ENCODE peak calls at places on chromosomes 13 and 19, in eight cellular contexts. G, Y, X, V, A, H, O and Q are unnamed samples.

GRCh38 chr13:56718791-56719190 is 421.9 kb upstream of the PRR20A start:
- DNase-seq in G (no peak), Y (no peak), X (no peak), V (no peak), A (no peak), H (no peak), O (no peak), Q (no peak)

GRCh38 chr13:85864963-85865530 is 65.8 kb upstream of the SLITRK6 start:
- DNase-seq in G (no peak), Y (no peak), X (no peak), V (no peak), A (no peak), H (no peak), O (peak), Q (no peak)

GRCh38 chr19:5078179-5078578 is 109.3 kb downstream of the KDM4B start:
- DNase-seq in G (no peak), Y (no peak), X (no peak), V (no peak), A (no peak), H (no peak), O (no peak), Q (no peak)

GRCh38 chr19:41919948-41920712 is 8.1 kb downstream of the ERFL start:
- DNase-seq in G (no peak), Y (no peak), X (no peak), V (no peak), A (no peak), H (no peak), O (no peak), Q (no peak)

GRCh38 chr13:46996316-46996715 is 99.5 kb upstream of the HTR2A start:
- DNase-seq in G (no peak), Y (no peak), X (no peak), V (no peak), A (no peak), H (no peak), O (no peak), Q (no peak)

GRCh38 chr19:35766571-35767104 is 8.7 kb downstream of the PROSER3 start:
- DNase-seq in G (no peak), Y (no peak), X (peak), V (no peak), A (no peak), H (no peak), O (no peak), Q (no peak)

GRCh38 chr19:19362075-19362474 is 41.4 kb downstream of the MAU2 start:
- DNase-seq in G (no peak), Y (no peak), X (no peak), V (no peak), A (no peak), H (no peak), O (no peak), Q (no peak)

GRCh38 chr13:23748109-23748508 is 141.1 kb downstream of the MIPEP start:
- DNase-seq in G (no peak), Y (no peak), X (no peak), V (no peak), A (no peak), H (no peak), O (no peak), Q (no peak)

GRCh38 chr13:98293570-98294142 is 116.6 kb upstream of the RNF113B start:
- DNase-seq in G (no peak), Y (no peak), X (no peak), V (no peak), A (no peak), H (no peak), O (no peak), Q (no peak)

GRCh38 chr19:8209965-8210659 is 942 bp downstream of the CERS4 start:
- DNase-seq in G (peak), Y (no peak), X (no peak), V (no peak), A (peak), H (no peak), O (no peak), Q (no peak)

GRCh38 chr13:33394294-33394932 is 108.9 kb upstream of the STARD13 start:
- DNase-seq in G (no peak), Y (no peak), X (no peak), V (no peak), A (no peak), H (no peak), O (no peak), Q (no peak)

GRCh38 chr19:5281588-5281987 is 59.0 kb downstream of the PTPRS start:
- DNase-seq in G (peak), Y (no peak), X (no peak), V (peak), A (no peak), H (no peak), O (no peak), Q (peak)

GRCh38 chr19:1446713-1447564 is 3.0 kb upstream of the APC2 start:
- DNase-seq in G (no peak), Y (no peak), X (no peak), V (peak), A (no peak), H (no peak), O (no peak), Q (no peak)

GRCh38 chr19:39408392-39409206 is 2.0 kb downstream of the ZFP36 start:
- DNase-seq in G (peak), Y (no peak), X (peak), V (no peak), A (no peak), H (no peak), O (no peak), Q (no peak)

GRCh38 chr13:33775339-33776108 is 42.4 kb upstream of the RFC3 start:
- DNase-seq in G (no peak), Y (no peak), X (no peak), V (no peak), A (no peak), H (no peak), O (no peak), Q (no peak)

GRCh38 chr13:95181586-95181985 is 119.7 kb downstream of the ABCC4 start:
- DNase-seq in G (no peak), Y (no peak), X (no peak), V (no peak), A (no peak), H (no peak), O (no peak), Q (no peak)

GRCh38 chr13:94233401-94233800 is 246.1 kb downstream of the DCT start:
- DNase-seq in G (peak), Y (peak), X (no peak), V (no peak), A (no peak), H (peak), O (peak), Q (peak)

GRCh38 chr13:110538632-110539031 is 22.9 kb downstream of the RAB20 start:
- DNase-seq in G (peak), Y (no peak), X (peak), V (no peak), A (no peak), H (no peak), O (no peak), Q (peak)

GRCh38 chr13:51000576-51001260 is 91.1 kb downstream of the RNASEH2B start:
- DNase-seq in G (no peak), Y (peak), X (no peak), V (no peak), A (no peak), H (no peak), O (no peak), Q (peak)

GRCh38 chr13:21674271-21675009 is 3.6 kb downstream of the FGF9 start:
- DNase-seq in G (peak), Y (no peak), X (no peak), V (no peak), A (peak), H (no peak), O (no peak), Q (peak)

GRCh38 chr19:49327878-49328544 is 3.0 kb upstream of the SLC6A16 start:
- DNase-seq in G (no peak), Y (no peak), X (no peak), V (no peak), A (no peak), H (no peak), O (no peak), Q (no peak)

GRCh38 chr19:10712754-10713153 is 5.1 kb upstream of the DNM2 start:
- DNase-seq in G (no peak), Y (no peak), X (no peak), V (no peak), A (no peak), H (no peak), O (no peak), Q (no peak)

GRCh38 chr19:29605653-29606419 is at the start of gene POP4:
- DNase-seq in G (peak), Y (peak), X (peak), V (peak), A (peak), H (peak), O (peak), Q (peak)

GRCh38 chr19:49133621-49134454 is 14.5 kb downstream of the PPFIA3 start:
- DNase-seq in G (peak), Y (no peak), X (peak), V (peak), A (no peak), H (no peak), O (no peak), Q (no peak)

GRCh38 chr19:16266586-16266942 is 58.1 kb upstream of the KLF2 start:
- DNase-seq in G (no peak), Y (no peak), X (no peak), V (no peak), A (no peak), H (no peak), O (no peak), Q (no peak)

GRCh38 chr19:50875795-50876422 is 2.7 kb downstream of the KLK2 start:
- DNase-seq in G (no peak), Y (no peak), X (no peak), V (no peak), A (no peak), H (no peak), O (no peak), Q (no peak)

DNA sequence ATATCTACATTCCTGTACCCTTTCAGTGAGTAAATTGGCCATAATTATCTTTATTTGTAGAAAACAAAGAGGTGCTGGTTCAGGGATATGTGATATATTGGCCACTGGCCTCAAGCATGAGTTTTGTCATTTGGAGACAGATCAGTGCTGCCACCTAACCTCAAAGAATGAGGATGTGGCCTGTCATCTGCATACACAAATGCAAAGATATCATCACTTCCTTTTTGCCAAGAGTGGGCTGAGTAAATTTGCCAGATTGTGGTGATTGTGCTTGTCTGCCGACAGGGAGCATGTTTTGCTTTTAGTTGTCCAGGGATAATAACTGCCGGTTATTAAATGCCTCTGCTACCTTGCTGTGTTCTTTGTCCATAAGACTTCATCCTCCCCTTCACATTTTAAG is 44.2 kb downstream of the WASF3 start:
- DNase-seq in G (no peak), Y (no peak), X (no peak), V (no peak), A (no peak), H (peak), O (no peak), Q (no peak)
- TF ChIP-seq CTCF in G (no peak), Y (no peak), X (peak), V (no peak), A (no peak), H (no peak), O (no peak), Q (no peak)

GRCh38 chr19:53810891-53811290 is 13.2 kb downstream of the NLRP12 start:
- DNase-seq in G (no peak), Y (no peak), X (no peak), V (no peak), A (no peak), H (no peak), O (no peak), Q (no peak)

GRCh38 chr19:53810187-53810546 is 13.9 kb downstream of the NLRP12 start:
- DNase-seq in G (no peak), Y (no peak), X (no peak), V (no peak), A (no peak), H (no peak), O (no peak), Q (no peak)

GRCh38 chr19:53813996-53814395 is 10.1 kb downstream of the NLRP12 start:
- DNase-seq in G (no peak), Y (no peak), X (no peak), V (no peak), A (no peak), H (no peak), O (no peak), Q (no peak)

GRCh38 chr19:53809518-53810186 is 14.5 kb downstream of the NLRP12 start:
- DNase-seq in G (no peak), Y (no peak), X (peak), V (no peak), A (no peak), H (no peak), O (no peak), Q (no peak)

GRCh38 chr19:53812335-53812734 is 11.8 kb downstream of the NLRP12 start:
- DNase-seq in G (no peak), Y (no peak), X (no peak), V (no peak), A (no peak), H (no peak), O (no peak), Q (no peak)
- TF ChIP-seq CTCF in G (no peak), Y (no peak), X (no peak), V (no peak), A (peak), H (no peak), O (peak), Q (no peak)

GRCh38 chr19:30884146-30884812 is 465.0 kb downstream of the TSHZ3 start:
- DNase-seq in G (no peak), Y (no peak), X (no peak), V (no peak), A (no peak), H (no peak), O (no peak), Q (no peak)
- TF ChIP-seq CTCF in G (no peak), Y (no peak), X (no peak), V (no peak), A (no peak), H (no peak), O (no peak), Q (no peak)

GRCh38 chr19:54041969-54042606 is 21.6 kb downstream of the VSTM1 start:
- DNase-seq in G (no peak), Y (no peak), X (no peak), V (no peak), A (no peak), H (no peak), O (no peak), Q (no peak)
- TF ChIP-seq CTCF in G (no peak), Y (no peak), X (no peak), V (no peak), A (no peak), H (no peak), O (no peak), Q (no peak)

GRCh38 chr13:30796132-30796832 is 60.9 kb downstream of the ALOX5AP start:
- DNase-seq in G (no peak), Y (peak), X (no peak), V (no peak), A (no peak), H (no peak), O (no peak), Q (no peak)

GRCh38 chr13:30791354-30791921 is 56.1 kb downstream of the ALOX5AP start:
- DNase-seq in G (peak), Y (no peak), X (no peak), V (peak), A (no peak), H (peak), O (no peak), Q (no peak)

GRCh38 chr13:30790592-30790991 is 55.2 kb downstream of the ALOX5AP start:
- DNase-seq in G (no peak), Y (no peak), X (no peak), V (no peak), A (no peak), H (no peak), O (no peak), Q (no peak)

GRCh38 chr13:30789360-30789862 is 54.1 kb downstream of the ALOX5AP start:
- DNase-seq in G (no peak), Y (no peak), X (no peak), V (no peak), A (no peak), H (no peak), O (no peak), Q (no peak)

GRCh38 chr13:30792257-30793000 is 57.1 kb downstream of the ALOX5AP start:
- DNase-seq in G (peak), Y (peak), X (peak), V (peak), A (no peak), H (peak), O (peak), Q (peak)
- TF ChIP-seq CTCF in G (no peak), Y (peak), X (no peak), V (no peak), A (peak), H (peak), O (peak), Q (peak)